ENCODE peak calls at places on chromosomes 4 and X, in seven cellular contexts. One of them, this sample, is unnamed.

GRCh38 chrX:48580662-48581061 is 6.4 kb downstream of the RBM3 start:
- DNase-seq in K562: no peak
- DNase-seq in HepG2: no peak
- DNase-seq in H1: no peak
- DNase-seq in HCT116: no peak
- DNase-seq in GM12878: no peak
- DNase-seq in SK-N-SH: no peak
- DNase-seq in this sample: no peak

GRCh38 chrX:253451-254297 is 27.5 kb upstream of the PLCXD1 start:
- DNase-seq in K562: no peak
- DNase-seq in HepG2: no peak
- DNase-seq in H1: no peak
- DNase-seq in HCT116: no peak
- DNase-seq in GM12878: no peak
- DNase-seq in SK-N-SH: no peak
- DNase-seq in this sample: no peak

GRCh38 chrX:47662144-47662657 is 3.2 kb upstream of the UXT start:
- DNase-seq in K562: peak
- DNase-seq in HepG2: no peak
- DNase-seq in H1: no peak
- DNase-seq in HCT116: no peak
- DNase-seq in GM12878: no peak
- DNase-seq in SK-N-SH: no peak
- DNase-seq in this sample: no peak

GRCh38 chrX:119189586-119189985 is 46.5 kb upstream of the PGRMC1 start:
- DNase-seq in K562: no peak
- DNase-seq in HepG2: no peak
- DNase-seq in H1: no peak
- DNase-seq in HCT116: no peak
- DNase-seq in GM12878: no peak
- DNase-seq in SK-N-SH: no peak
- DNase-seq in this sample: no peak

GRCh38 chr4:21195682-21196081 is 495.4 kb downstream of the PACRGL start:
- DNase-seq in K562: no peak
- DNase-seq in HepG2: no peak
- DNase-seq in H1: no peak
- DNase-seq in HCT116: no peak
- DNase-seq in GM12878: no peak
- DNase-seq in SK-N-SH: no peak
- DNase-seq in this sample: no peak

GRCh38 chr4:17884063-17884462 is 73.3 kb downstream of the NCAPG start:
- DNase-seq in K562: no peak
- DNase-seq in HepG2: no peak
- DNase-seq in H1: no peak
- DNase-seq in HCT116: no peak
- DNase-seq in GM12878: no peak
- DNase-seq in SK-N-SH: no peak
- DNase-seq in this sample: no peak

GRCh38 chr4:89293299-89293698 is 14.3 kb downstream of the GPRIN3 start:
- DNase-seq in K562: no peak
- DNase-seq in HepG2: no peak
- DNase-seq in H1: no peak
- DNase-seq in HCT116: no peak
- DNase-seq in GM12878: no peak
- DNase-seq in SK-N-SH: no peak
- DNase-seq in this sample: no peak

GRCh38 chr4:98658287-98659105 is at the start of gene TSPAN5:
- DNase-seq in K562: peak
- DNase-seq in HepG2: peak
- DNase-seq in H1: no peak
- DNase-seq in HCT116: peak
- DNase-seq in GM12878: no peak
- DNase-seq in SK-N-SH: peak
- DNase-seq in this sample: peak

GRCh38 chr4:2426711-2427275 is 8.0 kb downstream of the CFAP99 start:
- DNase-seq in K562: no peak
- DNase-seq in HepG2: no peak
- DNase-seq in H1: no peak
- DNase-seq in HCT116: no peak
- DNase-seq in GM12878: no peak
- DNase-seq in SK-N-SH: no peak
- DNase-seq in this sample: no peak

GRCh38 chrX:136585960-136586359 is 53.9 kb downstream of the VGLL1 start:
- DNase-seq in K562: no peak
- DNase-seq in HepG2: no peak
- DNase-seq in H1: no peak
- DNase-seq in HCT116: no peak
- DNase-seq in GM12878: no peak
- DNase-seq in SK-N-SH: no peak
- DNase-seq in this sample: no peak

GRCh38 chr4:91025240-91026173 is 898.3 kb downstream of the CCSER1 start:
- DNase-seq in K562: no peak
- DNase-seq in HepG2: no peak
- DNase-seq in H1: no peak
- DNase-seq in HCT116: no peak
- DNase-seq in GM12878: no peak
- DNase-seq in SK-N-SH: no peak
- DNase-seq in this sample: no peak

GRCh38 chr4:150782921-150783320 is 201.0 kb downstream of the MAB21L2 start:
- DNase-seq in K562: no peak
- DNase-seq in HepG2: no peak
- DNase-seq in H1: no peak
- DNase-seq in HCT116: no peak
- DNase-seq in GM12878: no peak
- DNase-seq in SK-N-SH: no peak
- DNase-seq in this sample: peak

GRCh38 chrX:47607091-47607490 is 12.6 kb downstream of the SYN1 start:
- DNase-seq in K562: no peak
- DNase-seq in HepG2: no peak
- DNase-seq in H1: no peak
- DNase-seq in HCT116: no peak
- DNase-seq in GM12878: no peak
- DNase-seq in SK-N-SH: no peak
- DNase-seq in this sample: no peak

GRCh38 chr4:99853993-99854392 is 37.4 kb downstream of the DAPP1 start:
- DNase-seq in K562: no peak
- DNase-seq in HepG2: peak
- DNase-seq in H1: no peak
- DNase-seq in HCT116: no peak
- DNase-seq in GM12878: no peak
- DNase-seq in SK-N-SH: no peak
- DNase-seq in this sample: no peak

GRCh38 chr4:161317000-161317399 is 846.8 kb downstream of the FSTL5 start:
- DNase-seq in K562: no peak
- DNase-seq in HepG2: no peak
- DNase-seq in H1: no peak
- DNase-seq in HCT116: no peak
- DNase-seq in GM12878: no peak
- DNase-seq in SK-N-SH: no peak
- DNase-seq in this sample: no peak

GRCh38 chrX:151703487-151703886 is 8.2 kb downstream of the PRRG3 start:
- DNase-seq in K562: no peak
- DNase-seq in HepG2: no peak
- DNase-seq in H1: no peak
- DNase-seq in HCT116: no peak
- DNase-seq in GM12878: no peak
- DNase-seq in SK-N-SH: no peak
- DNase-seq in this sample: no peak

GRCh38 chrX:30309139-30309571 is at the start of gene NR0B1:
- DNase-seq in K562: no peak
- DNase-seq in HepG2: no peak
- DNase-seq in H1: no peak
- DNase-seq in HCT116: no peak
- DNase-seq in GM12878: no peak
- DNase-seq in SK-N-SH: no peak
- DNase-seq in this sample: no peak
- TF ChIP-seq JUND in K562: no peak
- TF ChIP-seq JUND in HepG2: no peak
- TF ChIP-seq JUND in H1: no peak
- TF ChIP-seq JUND in HCT116: no peak
- TF ChIP-seq JUND in GM12878: no peak
- TF ChIP-seq JUND in SK-N-SH: no peak
- TF ChIP-seq JUND in this sample: no peak

GRCh38 chrX:23493941-23494374 is 159.3 kb downstream of the PTCHD1 start:
- DNase-seq in K562: no peak
- DNase-seq in HepG2: no peak
- DNase-seq in H1: no peak
- DNase-seq in HCT116: peak
- DNase-seq in GM12878: no peak
- DNase-seq in SK-N-SH: no peak
- DNase-seq in this sample: no peak
- TF ChIP-seq JUND in K562: no peak
- TF ChIP-seq JUND in HepG2: no peak
- TF ChIP-seq JUND in H1: no peak
- TF ChIP-seq JUND in HCT116: no peak
- TF ChIP-seq JUND in GM12878: no peak
- TF ChIP-seq JUND in SK-N-SH: no peak
- TF ChIP-seq JUND in this sample: peak

DNA sequence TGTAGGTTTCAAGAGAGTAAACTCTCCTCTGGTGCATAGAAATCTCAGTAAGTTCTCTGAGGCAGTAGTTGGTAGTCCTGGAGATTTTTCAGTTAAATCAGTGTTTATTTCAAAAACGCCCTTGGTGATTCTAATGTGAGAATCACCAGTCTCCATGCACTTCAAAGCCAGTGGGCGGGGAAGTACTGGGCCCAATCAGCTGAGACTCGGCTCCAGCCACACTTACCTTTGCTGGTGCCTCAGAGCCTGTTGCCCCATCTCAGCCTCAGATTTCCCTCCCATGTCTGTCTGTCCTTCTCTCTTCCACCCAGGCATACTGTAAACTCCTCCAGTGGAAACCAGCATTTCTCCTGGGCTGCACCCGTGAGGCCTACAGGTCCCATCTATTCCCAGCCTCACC is 7.4 kb upstream of the MGST2 start:
- DNase-seq in K562: no peak
- DNase-seq in HepG2: peak
- DNase-seq in H1: no peak
- DNase-seq in HCT116: no peak
- DNase-seq in GM12878: no peak
- DNase-seq in SK-N-SH: no peak
- DNase-seq in this sample: no peak
- TF ChIP-seq JUND in K562: no peak
- TF ChIP-seq JUND in HepG2: no peak
- TF ChIP-seq JUND in H1: no peak
- TF ChIP-seq JUND in HCT116: no peak
- TF ChIP-seq JUND in GM12878: no peak
- TF ChIP-seq JUND in SK-N-SH: no peak
- TF ChIP-seq JUND in this sample: no peak

DNA sequence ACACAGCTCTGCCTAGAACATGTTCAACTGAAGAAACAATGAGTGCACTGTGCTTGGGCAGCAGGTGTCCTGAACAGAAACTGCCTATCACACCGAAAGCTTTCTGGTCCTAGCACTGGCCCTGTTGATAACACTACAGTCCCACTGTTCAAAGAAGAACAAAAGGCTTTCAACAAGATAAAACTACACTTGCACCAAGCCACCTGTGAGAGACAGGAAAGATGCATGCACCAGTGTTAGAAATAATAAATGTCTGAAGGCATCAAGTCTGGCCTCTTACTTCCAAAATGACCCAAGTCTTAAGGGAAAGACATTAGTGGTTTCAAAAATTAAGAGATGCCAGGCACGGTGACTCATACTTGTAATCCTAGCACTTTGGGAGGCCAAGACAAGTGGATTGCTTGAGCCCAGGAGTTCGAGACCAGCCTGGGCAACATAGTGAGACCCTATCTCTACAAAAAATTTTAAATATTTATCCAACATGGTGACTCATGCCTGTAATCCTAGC is 68.7 kb downstream of the APBB2 start:
- DNase-seq in K562: no peak
- DNase-seq in HepG2: peak
- DNase-seq in H1: no peak
- DNase-seq in HCT116: no peak
- DNase-seq in GM12878: peak
- DNase-seq in SK-N-SH: no peak
- DNase-seq in this sample: no peak
- TF ChIP-seq JUND in K562: no peak
- TF ChIP-seq JUND in HepG2: no peak
- TF ChIP-seq JUND in H1: no peak
- TF ChIP-seq JUND in HCT116: peak
- TF ChIP-seq JUND in GM12878: no peak
- TF ChIP-seq JUND in SK-N-SH: peak
- TF ChIP-seq JUND in this sample: no peak

GRCh38 chr4:94452476-94453300 is 946 bp downstream of the PDLIM5 start:
- DNase-seq in K562: peak
- DNase-seq in HepG2: peak
- DNase-seq in H1: peak
- DNase-seq in HCT116: peak
- DNase-seq in GM12878: no peak
- DNase-seq in SK-N-SH: peak
- DNase-seq in this sample: peak

GRCh38 chr4:94453534-94453963 is 1.8 kb downstream of the PDLIM5 start:
- DNase-seq in K562: no peak
- DNase-seq in HepG2: peak
- DNase-seq in H1: no peak
- DNase-seq in HCT116: no peak
- DNase-seq in GM12878: no peak
- DNase-seq in SK-N-SH: no peak
- DNase-seq in this sample: no peak

GRCh38 chr4:94454405-94454804 is 2.7 kb downstream of the PDLIM5 start:
- DNase-seq in K562: no peak
- DNase-seq in HepG2: no peak
- DNase-seq in H1: no peak
- DNase-seq in HCT116: no peak
- DNase-seq in GM12878: no peak
- DNase-seq in SK-N-SH: no peak
- DNase-seq in this sample: no peak

GRCh38 chr4:94457692-94458106 is 6.0 kb downstream of the PDLIM5 start:
- DNase-seq in K562: no peak
- DNase-seq in HepG2: no peak
- DNase-seq in H1: no peak
- DNase-seq in HCT116: no peak
- DNase-seq in GM12878: no peak
- DNase-seq in SK-N-SH: peak
- DNase-seq in this sample: no peak

GRCh38 chr4:94455081-94455480 is 3.3 kb downstream of the PDLIM5 start:
- DNase-seq in K562: peak
- DNase-seq in HepG2: peak
- DNase-seq in H1: no peak
- DNase-seq in HCT116: no peak
- DNase-seq in GM12878: no peak
- DNase-seq in SK-N-SH: no peak
- DNase-seq in this sample: no peak
- TF ChIP-seq JUND in K562: no peak
- TF ChIP-seq JUND in HepG2: no peak
- TF ChIP-seq JUND in H1: no peak
- TF ChIP-seq JUND in HCT116: no peak
- TF ChIP-seq JUND in GM12878: no peak
- TF ChIP-seq JUND in SK-N-SH: no peak
- TF ChIP-seq JUND in this sample: no peak

This sample was measured in T47D.